ENCODE peak calls at places on chromosomes 7 and 10, in seven cellular contexts. G, D, O, I, X, Q and Z are unnamed samples.

GRCh38 chr7:106952658-106953231 is 87.7 kb downstream of the PIK3CG start:
- DNase-seq in G (peak), D (no peak), O (no peak), I (no peak), X (no peak), Q (no peak), Z (no peak)

GRCh38 chr10:24414597-24414996 is 205.7 kb downstream of the KIAA1217 start:
- DNase-seq in G (no peak), D (no peak), O (no peak), I (no peak), X (no peak), Q (no peak), Z (no peak)

GRCh38 chr10:49400365-49400764 is 4.5 kb upstream of the DRGX start:
- DNase-seq in G (no peak), D (no peak), O (no peak), I (no peak), X (no peak), Q (no peak), Z (no peak)

GRCh38 chr10:114544045-114544659 is 113.9 kb downstream of the ABLIM1 start:
- DNase-seq in G (no peak), D (no peak), O (no peak), I (no peak), X (no peak), Q (peak), Z (no peak)

GRCh38 chr7:26197153-26198115 is 3.1 kb downstream of the HNRNPA2B1 start:
- DNase-seq in G (no peak), D (no peak), O (no peak), I (no peak), X (no peak), Q (no peak), Z (no peak)

GRCh38 chr7:1622441-1622840 is 47.6 kb upstream of the ELFN1 start:
- DNase-seq in G (no peak), D (no peak), O (no peak), I (no peak), X (no peak), Q (no peak), Z (no peak)

GRCh38 chr7:101838837-101839483 is 21.5 kb downstream of the CUX1 start:
- DNase-seq in G (no peak), D (no peak), O (no peak), I (no peak), X (no peak), Q (no peak), Z (no peak)

GRCh38 chr7:134891262-134892001 is 94.9 kb upstream of the AGBL3 start:
- DNase-seq in G (peak), D (peak), O (peak), I (peak), X (peak), Q (peak), Z (peak)

GRCh38 chr10:34049887-34050286 is 715.4 kb upstream of the NRP1 start:
- DNase-seq in G (no peak), D (no peak), O (peak), I (peak), X (peak), Q (no peak), Z (no peak)

GRCh38 chr10:77863446-77863845 is 63.1 kb downstream of the DLG5 start:
- DNase-seq in G (no peak), D (no peak), O (no peak), I (no peak), X (peak), Q (no peak), Z (no peak)

GRCh38 chr7:130723784-130724183 is 10.2 kb downstream of the KLF14 start:
- DNase-seq in G (no peak), D (no peak), O (no peak), I (no peak), X (no peak), Q (no peak), Z (no peak)

GRCh38 chr10:113454341-113455061 is 98.4 kb upstream of the HABP2 start:
- DNase-seq in G (peak), D (peak), O (peak), I (no peak), X (peak), Q (peak), Z (peak)

GRCh38 chr7:45073031-45073842 is 15.5 kb downstream of the NACAD start:
- DNase-seq in G (no peak), D (no peak), O (no peak), I (no peak), X (no peak), Q (no peak), Z (no peak)

GRCh38 chr7:149459540-149460433 is 1.1 kb downstream of the ZNF777 start:
- DNase-seq in G (no peak), D (peak), O (no peak), I (no peak), X (peak), Q (peak), Z (peak)

GRCh38 chr7:45044333-45044732 is 44.3 kb downstream of the CCM2 start:
- DNase-seq in G (no peak), D (no peak), O (no peak), I (no peak), X (no peak), Q (no peak), Z (no peak)

GRCh38 chr7:158648168-158648567 is 56.4 kb downstream of the NCAPG2 start:
- DNase-seq in G (no peak), D (no peak), O (no peak), I (no peak), X (no peak), Q (no peak), Z (no peak)

GRCh38 chr7:158645842-158646241 is 58.2 kb upstream of the PTPRN2 start:
- DNase-seq in G (no peak), D (no peak), O (no peak), I (no peak), X (no peak), Q (no peak), Z (no peak)

GRCh38 chr7:158646766-158647474 is 57.7 kb downstream of the NCAPG2 start:
- DNase-seq in G (no peak), D (no peak), O (peak), I (no peak), X (no peak), Q (peak), Z (peak)

GRCh38 chr7:158648787-158649186 is 55.8 kb downstream of the NCAPG2 start:
- DNase-seq in G (no peak), D (no peak), O (no peak), I (no peak), X (peak), Q (no peak), Z (no peak)

GRCh38 chr7:158647475-158647792 is 57.2 kb downstream of the NCAPG2 start:
- DNase-seq in G (no peak), D (no peak), O (no peak), I (no peak), X (no peak), Q (no peak), Z (no peak)
- TF ChIP-seq CTCF in G (no peak), D (no peak), O (no peak), I (no peak), X (no peak), Q (peak), Z (no peak)

GRCh38 chr7:15684834-15685233 is 1.6 kb downstream of the MEOX2 start:
- DNase-seq in G (peak), D (peak), O (no peak), I (no peak), X (peak), Q (peak), Z (no peak)

GRCh38 chr7:15686957-15687644 is 618 bp upstream of the MEOX2 start:
- DNase-seq in G (peak), D (no peak), O (no peak), I (no peak), X (no peak), Q (peak), Z (peak)

GRCh38 chr7:15685358-15686181 is 913 bp downstream of the MEOX2 start:
- DNase-seq in G (peak), D (peak), O (no peak), I (no peak), X (peak), Q (peak), Z (peak)

GRCh38 chr7:15687645-15688025 is 1.2 kb upstream of the MEOX2 start:
- DNase-seq in G (peak), D (peak), O (no peak), I (no peak), X (no peak), Q (peak), Z (peak)

GRCh38 chr7:15686209-15686956 is at the start of gene MEOX2:
- DNase-seq in G (peak), D (peak), O (peak), I (no peak), X (peak), Q (peak), Z (peak)
- TF ChIP-seq CTCF in G (no peak), D (no peak), O (no peak), I (no peak), X (no peak), Q (no peak), Z (no peak)

GRCh38 chr10:35234073-35234472 is 102.2 kb upstream of the CCNY start:
- DNase-seq in G (no peak), D (no peak), O (no peak), I (no peak), X (no peak), Q (no peak), Z (no peak)

GRCh38 chr10:35237766-35238512 is 98.4 kb upstream of the CCNY start:
- DNase-seq in G (no peak), D (no peak), O (no peak), I (no peak), X (no peak), Q (no peak), Z (no peak)

GRCh38 chr10:35231646-35232045 is 104.7 kb upstream of the CCNY start:
- DNase-seq in G (no peak), D (no peak), O (no peak), I (no peak), X (no peak), Q (no peak), Z (no peak)

GRCh38 chr10:35232509-35232908 is 103.8 kb upstream of the CCNY start:
- DNase-seq in G (no peak), D (no peak), O (no peak), I (no peak), X (no peak), Q (no peak), Z (no peak)

GRCh38 chr10:35236739-35237138 is 99.6 kb upstream of the CCNY start:
- DNase-seq in G (no peak), D (peak), O (peak), I (no peak), X (peak), Q (no peak), Z (no peak)
- TF ChIP-seq CTCF in G (no peak), D (peak), O (peak), I (peak), X (peak), Q (no peak), Z (no peak)

GRCh38 chr7:39417642-39418041 is 148.6 kb upstream of the YAE1 start:
- DNase-seq in G (no peak), D (no peak), O (peak), I (no peak), X (no peak), Q (no peak), Z (no peak)
- TF ChIP-seq CTCF in G (no peak), D (no peak), O (no peak), I (peak), X (no peak), Q (no peak), Z (peak)

DNA sequence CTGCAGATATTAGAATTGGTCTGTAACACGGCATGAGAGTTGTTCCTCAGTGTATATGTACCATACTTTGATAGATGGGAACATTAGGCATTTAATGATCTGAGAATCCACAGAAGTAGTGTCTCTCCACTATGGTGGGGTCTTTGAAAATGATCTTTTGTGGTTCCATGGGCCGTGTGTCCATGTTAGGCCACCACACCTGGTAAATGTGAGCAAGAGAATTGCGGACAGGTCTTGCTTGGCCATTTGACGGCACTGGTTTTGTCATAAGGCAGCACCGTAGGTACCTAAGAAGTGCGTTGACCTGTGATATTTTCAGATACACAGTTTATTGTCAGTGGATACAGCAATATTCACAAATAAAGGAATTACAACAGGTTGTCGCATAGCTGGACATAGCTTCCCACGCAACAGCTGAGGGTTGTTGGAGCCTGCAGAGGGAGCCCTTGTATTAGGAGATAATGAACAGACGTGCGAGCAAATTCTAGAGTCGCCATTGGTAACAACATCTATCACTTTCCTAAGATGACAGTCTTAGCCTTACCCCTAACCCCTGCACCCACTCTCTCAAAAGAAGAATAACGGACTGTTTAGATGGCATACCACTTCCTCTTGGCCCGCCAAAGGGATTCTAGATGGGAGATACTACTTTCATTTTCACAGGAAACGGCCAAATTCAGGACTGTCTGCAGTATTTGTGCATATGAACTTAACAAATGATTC is 111.4 kb downstream of the COL28A1 start:
- DNase-seq in G (peak), D (peak), O (peak), I (no peak), X (peak), Q (peak), Z (peak)
- TF ChIP-seq CTCF in G (peak), D (peak), O (peak), I (peak), X (peak), Q (peak), Z (peak)

GRCh38 chr7:47944536-47945260 is 3.6 kb downstream of the PKD1L1 start:
- DNase-seq in G (no peak), D (no peak), O (no peak), I (no peak), X (no peak), Q (no peak), Z (no peak)
- TF ChIP-seq CTCF in G (no peak), D (no peak), O (no peak), I (no peak), X (no peak), Q (no peak), Z (no peak)

DNA sequence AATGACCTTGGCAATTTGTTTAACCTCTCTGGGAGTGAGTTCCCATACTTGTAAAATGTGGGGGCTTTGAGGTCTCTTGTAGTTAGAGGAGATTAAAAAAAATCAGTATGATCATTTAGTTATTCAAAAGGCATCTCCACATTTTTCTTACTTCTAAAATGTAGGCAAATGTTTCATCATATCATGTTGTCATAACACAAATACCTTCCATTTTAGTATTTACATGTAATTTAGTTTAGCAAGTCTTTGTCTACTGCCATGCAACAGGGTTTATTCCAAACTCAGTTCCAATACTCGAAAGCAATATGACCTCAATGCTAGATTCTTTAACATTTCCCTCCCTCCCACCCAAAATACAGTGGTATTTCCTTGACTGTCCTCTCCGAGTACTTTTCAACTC is 262.8 kb upstream of the IMMP2L start:
- DNase-seq in G (no peak), D (no peak), O (no peak), I (no peak), X (no peak), Q (no peak), Z (no peak)
- TF ChIP-seq CTCF in G (no peak), D (no peak), O (no peak), I (no peak), X (no peak), Q (no peak), Z (no peak)

DNA sequence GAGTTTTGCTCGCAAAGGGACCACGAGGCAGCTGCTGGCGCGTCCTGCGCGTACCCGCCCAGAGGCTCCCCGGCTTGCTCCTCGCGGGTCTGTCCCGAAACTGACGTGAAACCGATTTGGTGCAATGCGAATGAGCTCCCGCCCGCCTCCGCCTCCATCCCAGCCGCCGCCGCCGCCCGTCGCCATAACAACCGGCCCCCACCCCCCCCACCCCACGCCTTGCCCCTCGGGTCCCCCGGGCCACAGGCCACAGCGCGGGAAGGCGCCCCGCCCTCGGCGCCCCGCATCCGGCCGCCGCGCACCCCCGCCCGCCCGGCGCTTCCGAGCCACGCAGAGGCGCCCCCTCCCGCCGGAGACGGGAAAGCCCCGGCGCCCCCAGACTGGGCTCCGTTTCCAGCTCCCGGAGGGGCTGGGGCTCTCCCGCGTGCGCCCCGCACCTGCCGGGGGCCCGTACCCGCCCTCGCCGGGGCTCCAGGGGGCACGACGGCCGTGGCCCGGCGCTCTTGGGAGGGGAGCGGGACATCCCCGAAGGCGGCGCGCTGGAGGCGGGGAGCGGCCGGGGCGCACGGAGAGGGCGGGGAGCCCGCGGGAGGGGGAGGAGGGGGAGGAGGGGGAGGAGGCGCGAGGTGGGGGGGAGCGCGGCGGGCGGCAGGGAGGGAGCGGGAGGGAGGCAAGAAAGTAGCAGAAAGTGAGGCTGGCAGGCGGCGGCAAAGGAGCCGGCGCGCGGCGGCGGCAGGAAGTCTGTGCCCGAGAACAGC is at the start of gene CAMK1D:
- DNase-seq in G (peak), D (peak), O (peak), I (no peak), X (peak), Q (peak), Z (peak)
- TF ChIP-seq CTCF in G (no peak), D (no peak), O (peak), I (no peak), X (no peak), Q (no peak), Z (no peak)

DNA sequence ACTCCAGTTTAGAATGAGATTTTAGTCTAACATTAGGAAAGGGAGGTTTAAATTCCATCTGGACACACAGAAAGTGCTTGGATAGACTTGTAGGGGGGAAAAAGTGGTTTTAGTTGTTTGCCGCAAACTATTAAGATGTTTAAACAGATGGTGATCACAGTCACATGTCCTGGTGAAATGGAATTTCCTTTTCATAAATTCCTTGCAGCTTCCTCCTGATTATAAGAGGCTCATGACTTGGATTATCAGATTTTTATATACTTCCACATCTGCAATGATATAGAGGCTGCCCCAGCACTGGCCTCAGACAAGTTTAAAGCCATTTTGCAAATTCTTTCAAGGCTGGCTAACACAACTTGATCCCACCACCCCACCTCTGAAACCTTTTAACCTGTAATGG is 106.4 kb upstream of the ARMC3 start:
- DNase-seq in G (no peak), D (no peak), O (no peak), I (no peak), X (peak), Q (no peak), Z (no peak)
- TF ChIP-seq CTCF in G (no peak), D (no peak), O (no peak), I (no peak), X (no peak), Q (no peak), Z (no peak)